ENCODE peak calls at places on chromosomes 5 and 9, in five cellular contexts. K is mesothelial cell of epicardium; Q is effector CD4-positive, alpha-beta T cell; L is stimulated activated CD8-positive, alpha-beta memory T cell treated with anti-CD3 and anti-CD28 coated beads, Interleukin-12 subunit alpha, Interleukin-12 subunit beta, amount 100 ng/mL, for 4 hours; H is iPS-NIHi11. R is an unnamed sample.

GRCh38 chr9:79568337-79569084 is 3.3 kb upstream of the TLE4 start:
- DNase-seq in K (no peak), Q (no peak), L (no peak), H (no peak), R (no peak)

GRCh38 chr5:174282391-174282790 is 236.9 kb downstream of the NSG2 start:
- DNase-seq in K (no peak), Q (no peak), L (no peak), H (no peak), R (no peak)

GRCh38 chr5:180389252-180390101 is 36.3 kb upstream of the GFPT2 start:
- DNase-seq in K (no peak), Q (no peak), L (no peak), H (peak; percentile 8), R (peak; percentile 82)

GRCh38 chr9:77158772-77159513 is 18.4 kb upstream of the VPS13A start:
- DNase-seq in K (no peak), Q (no peak), L (no peak), H (no peak), R (no peak)

GRCh38 chr5:8825161-8825757 is 720.6 kb downstream of the SEMA5A start:
- DNase-seq in K (no peak), Q (no peak), L (no peak), H (no peak), R (no peak)

GRCh38 chr5:159178978-159179377 is 30.4 kb downstream of the RNF145 start:
- DNase-seq in K (no peak), Q (no peak), L (no peak), H (no peak), R (peak; percentile 64)

GRCh38 chr9:121353246-121353975 is 16.6 kb downstream of the STOM start:
- DNase-seq in K (no peak), Q (peak; percentile 35), L (peak; percentile 49), H (no peak), R (no peak)

GRCh38 chr5:65305913-65306312 is 175.8 kb downstream of the ADAMTS6 start:
- DNase-seq in K (no peak), Q (no peak), L (no peak), H (no peak), R (no peak)

GRCh38 chr5:137706841-137707240 is 29.0 kb downstream of the KLHL3 start:
- DNase-seq in K (no peak), Q (no peak), L (no peak), H (no peak), R (no peak)

GRCh38 chr5:54551906-54552305 is 34.3 kb downstream of the SNX18 start:
- DNase-seq in K (no peak), Q (no peak), L (no peak), H (no peak), R (no peak)

GRCh38 chr5:88660326-88660946 is 222.5 kb downstream of the MEF2C start:
- DNase-seq in K (no peak), Q (no peak), L (no peak), H (peak; percentile 61), R (peak; percentile 47)

GRCh38 chr5:151014680-151015343 is 5.6 kb upstream of the GPX3 start:
- DNase-seq in K (no peak), Q (no peak), L (no peak), H (no peak), R (no peak)

GRCh38 chr5:1661831-1662558 is 137.6 kb downstream of the MRPL36 start:
- DNase-seq in K (no peak), Q (no peak), L (no peak), H (no peak), R (no peak)

GRCh38 chr5:124253421-124253820 is 493.0 kb downstream of the ZNF608 start:
- DNase-seq in K (no peak), Q (no peak), L (no peak), H (no peak), R (no peak)

GRCh38 chr5:138951091-138951985 is 76.2 kb upstream of the LRRTM2 start:
- DNase-seq in K (no peak), Q (no peak), L (no peak), H (no peak), R (peak; percentile 68)

GRCh38 chr5:3068401-3068800 is 316.9 kb upstream of the IRX2 start:
- DNase-seq in K (no peak), Q (no peak), L (no peak), H (no peak), R (no peak)

GRCh38 chr9:101418518-101419111 is 17.0 kb downstream of the ALDOB start:
- DNase-seq in K (no peak), Q (no peak), L (no peak), H (no peak), R (no peak)